ENCODE peak calls at places on chromosomes 7 and 10, in seven cellular contexts. One of them, this sample, is unnamed.

GRCh38 chr10:122128357-122128756 is 139.4 kb downstream of the TACC2 start:
- DNase-seq in fibroblast of lung: peak; percentile 29
- DNase-seq in HT1080: no peak
- DNase-seq in fibroblast of mammary gland: no peak
- DNase-seq in HEK293T: no peak
- DNase-seq in PC-9: no peak
- DNase-seq in Caki2: no peak
- DNase-seq in this sample: no peak

GRCh38 chr10:73251683-73252444 is 580 bp downstream of the MRPS16 start:
- DNase-seq in fibroblast of mammary gland: peak; percentile 30
- DNase-seq in fibroblast of lung: peak; percentile 12
- DNase-seq in HEK293T: peak; percentile 17
- DNase-seq in HT1080: peak; percentile 10
- DNase-seq in PC-9: no peak
- DNase-seq in Caki2: no peak
- DNase-seq in this sample: peak; percentile 58

GRCh38 chr7:157140118-157140905 is 1.6 kb downstream of the UBE3C start:
- DNase-seq in PC-9: no peak
- DNase-seq in HEK293T: no peak
- DNase-seq in fibroblast of lung: no peak
- DNase-seq in Caki2: no peak
- DNase-seq in fibroblast of mammary gland: no peak
- DNase-seq in HT1080: no peak
- DNase-seq in this sample: no peak

GRCh38 chr7:27917774-27918314 is 177.9 kb downstream of the TAX1BP1 start:
- DNase-seq in PC-9: peak; percentile 50
- DNase-seq in fibroblast of lung: no peak
- DNase-seq in HT1080: peak; percentile 89
- DNase-seq in fibroblast of mammary gland: peak; percentile 20
- DNase-seq in HEK293T: no peak
- DNase-seq in Caki2: peak; percentile 89
- DNase-seq in this sample: no peak

GRCh38 chr10:62323751-62324150 is 50.4 kb upstream of the ZNF365 start:
- DNase-seq in fibroblast of mammary gland: no peak
- DNase-seq in fibroblast of lung: no peak
- DNase-seq in HEK293T: no peak
- DNase-seq in HT1080: no peak
- DNase-seq in PC-9: peak; percentile 47
- DNase-seq in Caki2: no peak
- DNase-seq in this sample: no peak

GRCh38 chr7:836429-836828 is 4.2 kb downstream of the SUN1 start:
- DNase-seq in fibroblast of mammary gland: peak; percentile 71
- DNase-seq in HT1080: peak; percentile 53
- DNase-seq in fibroblast of lung: peak; percentile 63
- DNase-seq in HEK293T: peak; percentile 36
- DNase-seq in PC-9: no peak
- DNase-seq in Caki2: peak; percentile 21
- DNase-seq in this sample: no peak

GRCh38 chr7:151895695-151896485 is 19.0 kb upstream of the PRKAG2 start:
- DNase-seq in HT1080: no peak
- DNase-seq in Caki2: no peak
- DNase-seq in PC-9: no peak
- DNase-seq in HEK293T: no peak
- DNase-seq in fibroblast of lung: no peak
- DNase-seq in fibroblast of mammary gland: no peak
- DNase-seq in this sample: no peak

GRCh38 chr7:52838981-52839411 is 196.4 kb upstream of the POM121L12 start:
- DNase-seq in HT1080: peak; percentile 74
- DNase-seq in PC-9: no peak
- DNase-seq in fibroblast of mammary gland: no peak
- DNase-seq in Caki2: peak; percentile 51
- DNase-seq in fibroblast of lung: no peak
- DNase-seq in HEK293T: no peak
- DNase-seq in this sample: no peak

GRCh38 chr10:22638863-22639262 is 75.5 kb downstream of the PIP4K2A start:
- DNase-seq in PC-9: no peak
- DNase-seq in Caki2: no peak
- DNase-seq in HEK293T: no peak
- DNase-seq in fibroblast of lung: no peak
- DNase-seq in HT1080: no peak
- DNase-seq in fibroblast of mammary gland: no peak
- DNase-seq in this sample: no peak

GRCh38 chr7:32765185-32765584 is 126.4 kb downstream of the KBTBD2 start:
- DNase-seq in HT1080: no peak
- DNase-seq in fibroblast of mammary gland: no peak
- DNase-seq in HEK293T: no peak
- DNase-seq in PC-9: no peak
- DNase-seq in fibroblast of lung: no peak
- DNase-seq in Caki2: no peak
- DNase-seq in this sample: no peak

GRCh38 chr7:95897557-95898183 is 125.3 kb downstream of the DYNC1I1 start:
- DNase-seq in Caki2: no peak
- DNase-seq in HT1080: no peak
- DNase-seq in PC-9: no peak
- DNase-seq in fibroblast of lung: no peak
- DNase-seq in HEK293T: no peak
- DNase-seq in fibroblast of mammary gland: no peak
- DNase-seq in this sample: no peak

GRCh38 chr10:76113952-76114351 is 682.5 kb downstream of the LRMDA start:
- DNase-seq in PC-9: no peak
- DNase-seq in Caki2: no peak
- DNase-seq in fibroblast of lung: no peak
- DNase-seq in HT1080: peak; percentile 38
- DNase-seq in fibroblast of mammary gland: no peak
- DNase-seq in HEK293T: peak; percentile 39
- DNase-seq in this sample: no peak

GRCh38 chr7:142632291-142633134 is 116.8 kb upstream of the PRSS1 start:
- DNase-seq in HEK293T: peak; percentile 86
- DNase-seq in fibroblast of lung: peak; percentile 64
- DNase-seq in fibroblast of mammary gland: peak; percentile 71
- DNase-seq in HT1080: peak; percentile 77
- DNase-seq in Caki2: peak; percentile 54
- DNase-seq in PC-9: peak; percentile 72
- DNase-seq in this sample: peak; percentile 80

GRCh38 chr10:95537543-95537930 is 23.6 kb downstream of the SORBS1 start:
- DNase-seq in HT1080: peak; percentile 40
- DNase-seq in fibroblast of mammary gland: no peak
- DNase-seq in HEK293T: no peak
- DNase-seq in PC-9: peak; percentile 19
- DNase-seq in Caki2: no peak
- DNase-seq in fibroblast of lung: no peak
- DNase-seq in this sample: no peak

GRCh38 chr10:110276603-110277002 is 28.1 kb downstream of the SMNDC1 start:
- DNase-seq in HT1080: no peak
- DNase-seq in HEK293T: no peak
- DNase-seq in PC-9: no peak
- DNase-seq in Caki2: no peak
- DNase-seq in fibroblast of lung: no peak
- DNase-seq in fibroblast of mammary gland: no peak
- DNase-seq in this sample: no peak

GRCh38 chr7:134174797-134175261 is 47.7 kb downstream of the LRGUK start:
- DNase-seq in Caki2: peak; percentile 84
- DNase-seq in fibroblast of mammary gland: peak; percentile 96
- DNase-seq in HEK293T: no peak
- DNase-seq in HT1080: peak; percentile 94
- DNase-seq in fibroblast of lung: peak; percentile 87
- DNase-seq in PC-9: peak; percentile 46
- DNase-seq in this sample: peak; percentile 61

GRCh38 chr10:93773705-93774104 is 16.0 kb downstream of the LGI1 start:
- DNase-seq in PC-9: no peak
- DNase-seq in Caki2: no peak
- DNase-seq in HT1080: no peak
- DNase-seq in fibroblast of mammary gland: no peak
- DNase-seq in HEK293T: no peak
- DNase-seq in fibroblast of lung: no peak
- DNase-seq in this sample: no peak

GRCh38 chr7:114922652-114923402 is 933 bp downstream of the MDFIC start:
- DNase-seq in HEK293T: peak; percentile 46
- DNase-seq in fibroblast of mammary gland: peak; percentile 86
- DNase-seq in PC-9: peak; percentile 49
- DNase-seq in fibroblast of lung: peak; percentile 89
- DNase-seq in Caki2: peak; percentile 73
- DNase-seq in HT1080: peak; percentile 70
- DNase-seq in this sample: no peak

GRCh38 chr10:15791816-15792524 is 68.3 kb downstream of the MINDY3 start:
- DNase-seq in HEK293T: peak; percentile 50
- DNase-seq in fibroblast of mammary gland: peak; percentile 81
- DNase-seq in PC-9: no peak
- DNase-seq in fibroblast of lung: peak; percentile 33
- DNase-seq in Caki2: no peak
- DNase-seq in HT1080: no peak
- DNase-seq in this sample: no peak

GRCh38 chr7:140610204-140611165 is 30.1 kb downstream of the DENND2A start:
- DNase-seq in fibroblast of lung: no peak
- DNase-seq in HEK293T: no peak
- DNase-seq in HT1080: no peak
- DNase-seq in Caki2: no peak
- DNase-seq in PC-9: peak; percentile 30
- DNase-seq in fibroblast of mammary gland: no peak
- DNase-seq in this sample: no peak

GRCh38 chr10:96858706-96859050 is 26.6 kb downstream of the LCOR start:
- DNase-seq in HT1080: no peak
- DNase-seq in Caki2: no peak
- DNase-seq in fibroblast of lung: no peak
- DNase-seq in PC-9: no peak
- DNase-seq in fibroblast of mammary gland: no peak
- DNase-seq in HEK293T: no peak
- DNase-seq in this sample: peak; percentile 12

This sample was measured in K562.